ENCODE peak calls at places on chromosome 21, in nine cellular contexts. C is right lobe of liver, T is uterus, U is left lung, Z is ovary, V is psoas muscle, N is BE2C, H is heart right ventricle, K is esophagus muscularis mucosa. E is an unnamed sample. For H3K36me3, the result is how much of the 10 kb centered on the place peaks cover.

GRCh38 chr21:35086357-35086756 is 37.3 kb upstream of the RUNX1 start:
- DNase-seq in H (no peak), C (no peak), K (no peak), V (no peak), U (no peak), Z (no peak), N (no peak), T (no peak), E (peak)

GRCh38 chr21:29434081-29434480 is 135.4 kb downstream of the BACH1 start:
- DNase-seq in T (no peak), V (no peak), Z (no peak), C (no peak), K (no peak), U (no peak), N (no peak), H (no peak), E (no peak)

GRCh38 chr21:33947451-33948095 is 32.0 kb upstream of the ATP5PO start:
- DNase-seq in C (no peak), H (peak), T (peak), Z (peak), V (peak), N (peak), K (peak), U (peak), E (peak)

GRCh38 chr21:29849735-29850176 is 90.0 kb downstream of the GRIK1 start:
- DNase-seq in Z (peak), H (peak), T (no peak), C (peak), U (no peak), N (peak), K (no peak), V (no peak), E (peak)

GRCh38 chr21:31656199-31657095 is 3.0 kb upstream of the SOD1 start:
- DNase-seq in C (no peak), V (no peak), K (peak), H (no peak), Z (no peak), T (no peak), N (no peak), U (no peak), E (no peak)

GRCh38 chr21:36709030-36709867 is 10.3 kb downstream of the SIM2 start:
- DNase-seq in U (no peak), K (no peak), H (no peak), V (no peak), N (no peak), Z (no peak), T (no peak), C (peak), E (no peak)

GRCh38 chr21:42685036-42685435 is 31.6 kb downstream of the PDE9A start:
- DNase-seq in C (no peak), K (no peak), U (no peak), T (no peak), N (no peak), V (peak), H (no peak), Z (no peak), E (no peak)

GRCh38 chr21:43928230-43928607 is 63.2 kb downstream of the AGPAT3 start:
- DNase-seq in K (no peak), C (no peak), V (peak), N (no peak), Z (no peak), H (no peak), T (no peak), U (no peak), E (no peak)

GRCh38 chr21:15003463-15004135 is 61.2 kb downstream of the NRIP1 start:
- DNase-seq in T (no peak), N (no peak), Z (peak), K (no peak), U (no peak), H (no peak), C (no peak), V (peak), E (no peak)

GRCh38 chr21:15414057-15414456 is 315.7 kb upstream of the USP25 start:
- DNase-seq in K (no peak), T (no peak), N (no peak), H (no peak), V (no peak), Z (no peak), U (no peak), C (no peak), E (no peak)

GRCh38 chr21:40846566-40847411 is at the start of gene DSCAM:
- DNase-seq in K (peak), V (no peak), T (no peak), N (no peak), H (no peak), C (no peak), U (no peak), Z (no peak), E (no peak)

GRCh38 chr21:46115441-46116188 is 17.7 kb downstream of the COL6A2 start:
- DNase-seq in V (peak), Z (peak), H (peak), C (peak), N (peak), T (peak), U (peak), K (no peak), E (no peak)

GRCh38 chr21:43958364-43959158 is 53.5 kb upstream of the TRAPPC10 start:
- DNase-seq in Z (no peak), V (no peak), K (no peak), T (no peak), H (no peak), C (no peak), N (no peak), U (no peak), E (no peak)

GRCh38 chr21:16978309-16978895 is 534.4 kb upstream of the CXADR start:
- DNase-seq in U (no peak), N (peak), C (no peak), T (no peak), H (no peak), K (no peak), Z (no peak), V (peak), E (no peak)

GRCh38 chr21:16535100-16535418 is 805.3 kb downstream of the USP25 start:
- DNase-seq in K (peak), V (peak), H (peak), C (peak), U (peak), T (peak), Z (peak), N (peak), E (peak)

GRCh38 chr21:44960141-44961092 is 20.6 kb downstream of the SLX9 start:
- DNase-seq in V (peak), U (no peak), H (no peak), C (no peak), T (no peak), K (no peak), Z (no peak), N (no peak), E (no peak)
- H3K36me3 ChIP-seq in V (under half), U (half or more), H (under half), C (under half), T (under half), K (under half), Z (under half), N (half or more), E (under half)

DNA sequence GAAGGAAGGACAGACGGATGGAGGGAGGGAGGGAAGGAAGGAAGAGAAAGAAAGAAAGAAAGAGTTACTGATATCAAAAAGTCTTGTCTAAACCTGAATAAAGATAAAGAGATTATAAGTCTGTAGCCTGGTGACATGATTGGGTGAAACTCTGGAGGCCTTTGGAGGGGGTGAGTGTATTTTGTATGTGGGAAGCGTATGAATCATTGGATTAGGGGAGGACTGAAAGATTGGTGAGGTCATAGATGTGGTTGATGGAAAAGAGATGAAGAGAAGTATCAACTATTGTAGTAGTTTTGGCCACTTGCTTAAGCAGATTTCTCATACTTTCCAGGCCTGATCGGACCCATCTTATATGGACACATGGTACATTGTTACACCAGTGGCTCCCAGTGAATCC is 11.5 kb upstream of the KCNJ6 start:
- DNase-seq in H (no peak), T (no peak), K (no peak), V (no peak), N (no peak), Z (no peak), U (no peak), C (no peak), E (no peak)
- H3K36me3 ChIP-seq in H (under half), T (under half), K (under half), V (under half), N (under half), Z (under half), U (under half), C (under half), E (under half)

DNA sequence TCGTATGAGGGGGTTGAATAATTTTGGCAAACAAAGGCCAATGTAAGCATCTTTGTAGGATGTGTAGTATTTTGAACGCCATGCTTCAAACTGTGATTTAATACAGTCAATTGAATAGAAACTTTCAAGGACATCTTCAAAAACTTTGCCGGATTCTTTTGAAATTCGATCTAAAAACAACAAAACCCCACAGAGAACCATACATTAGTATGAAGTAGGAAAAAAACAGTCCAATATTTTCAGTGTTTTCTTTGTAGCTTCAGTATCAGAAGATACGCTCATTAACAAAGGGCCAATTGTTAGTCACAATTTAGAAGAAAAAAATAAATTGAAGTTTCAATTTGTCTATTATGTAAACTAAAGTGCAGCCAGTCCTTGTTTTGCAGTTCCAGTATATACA is 20.7 kb upstream of the SYNJ1 start:
- DNase-seq in K (no peak), V (no peak), U (no peak), N (no peak), C (no peak), T (no peak), H (no peak), Z (no peak), E (no peak)
- H3K36me3 ChIP-seq in K (half or more), V (under half), U (half or more), N (half or more), C (under half), T (under half), H (under half), Z (under half), E (under half)

GRCh38 chr21:19489930-19490329 is 1086.3 kb upstream of the TMPRSS15 start:
- DNase-seq in Z (no peak), U (no peak), C (no peak), N (no peak), T (no peak), H (no peak), V (no peak), K (no peak), E (no peak)

GRCh38 chr21:19490481-19490880 is 1086.9 kb upstream of the TMPRSS15 start:
- DNase-seq in N (no peak), K (no peak), H (no peak), T (no peak), C (no peak), V (no peak), U (no peak), Z (no peak), E (no peak)
- H3K36me3 ChIP-seq in N (under half), K (under half), H (under half), T (under half), C (under half), V (under half), U (under half), Z (under half), E (under half)

E was measured in keratinocyte.